ENCODE peak calls at places on chromosomes 1 and 21, in six cellular contexts. I is spleen, S is GM12891, H is sigmoid colon, V is breast epithelium, C is K562. P is an unnamed sample.

GRCh38 chr1:70458120-70458519 is 47.1 kb downstream of the CTH start:
- DNase-seq in I (no peak), C (no peak), V (no peak), S (no peak), H (no peak), P (no peak)

GRCh38 chr1:82778612-82779011 is 977.9 kb downstream of the ADGRL2 start:
- DNase-seq in C (no peak), V (no peak), S (no peak), I (no peak), H (no peak), P (no peak)

GRCh38 chr1:244012232-244012631 is 38.9 kb upstream of the ZBTB18 start:
- DNase-seq in H (no peak), S (no peak), I (no peak), C (no peak), V (no peak), P (no peak)

GRCh38 chr1:22755641-22756040 is 45.0 kb downstream of the EPHB2 start:
- DNase-seq in H (no peak), C (no peak), V (no peak), S (no peak), I (no peak), P (no peak)

GRCh38 chr1:156502749-156503671 is 2.4 kb upstream of the MEF2D start:
- DNase-seq in S (no peak), H (peak), C (no peak), I (peak), V (no peak), P (no peak)

GRCh38 chr1:233654667-233655432 is 40.9 kb downstream of the KCNK1 start:
- DNase-seq in H (no peak), I (no peak), C (no peak), S (no peak), V (no peak), P (no peak)

GRCh38 chr1:46084553-46085448 is 47.6 kb downstream of the PIK3R3 start:
- DNase-seq in S (no peak), V (no peak), C (no peak), I (no peak), H (no peak), P (no peak)

GRCh38 chr1:180542113-180542512 is 16.7 kb upstream of the OVAAL start:
- DNase-seq in S (no peak), C (no peak), V (no peak), H (no peak), I (no peak), P (no peak)

GRCh38 chr1:156198831-156199349 is 5.0 kb downstream of the SLC25A44 start:
- DNase-seq in C (no peak), V (no peak), I (no peak), H (no peak), S (no peak), P (no peak)

GRCh38 chr21:34510148-34511142 is 1.6 kb downstream of the KCNE1 start:
- DNase-seq in S (peak), H (peak), C (peak), V (peak), I (peak), P (peak)

GRCh38 chr1:155117610-155118009 is 10.1 kb upstream of the EFNA1 start:
- DNase-seq in I (no peak), V (no peak), C (peak), S (no peak), H (no peak), P (no peak)

GRCh38 chr1:239237912-239238311 is 148.5 kb upstream of the CHRM3 start:
- DNase-seq in I (no peak), S (no peak), H (no peak), C (no peak), V (no peak), P (no peak)

GRCh38 chr1:204065174-204065985 is 7.5 kb upstream of the SOX13 start:
- DNase-seq in S (no peak), H (peak), V (no peak), C (no peak), I (no peak), P (no peak)

GRCh38 chr1:55284856-55285255 is 69.7 kb upstream of the USP24 start:
- DNase-seq in H (peak), I (no peak), V (no peak), S (no peak), C (peak), P (no peak)

GRCh38 chr1:232377494-232377770 is 252.5 kb downstream of the SIPA1L2 start:
- DNase-seq in H (peak), V (no peak), I (no peak), S (no peak), C (no peak), P (no peak)

GRCh38 chr1:174769961-174770549 is 229.7 kb upstream of the CACYBP start:
- DNase-seq in H (no peak), I (no peak), S (no peak), C (peak), V (no peak), P (no peak)

GRCh38 chr1:2799811-2800663 is 1.5 kb downstream of the TTC34 start:
- DNase-seq in I (peak), C (no peak), S (no peak), H (peak), V (no peak), P (no peak)

GRCh38 chr1:201692307-201693018 is 136.5 kb upstream of the IPO9 start:
- DNase-seq in S (no peak), C (no peak), V (no peak), I (no peak), H (no peak), P (no peak)

GRCh38 chr21:36079671-36080070 is 9.8 kb downstream of the CBR1 start:
- DNase-seq in C (peak), S (no peak), V (no peak), H (no peak), I (no peak), P (no peak)

GRCh38 chr1:28507646-28508434 is 2.0 kb downstream of the RCC1 start:
- DNase-seq in S (no peak), C (no peak), I (no peak), H (no peak), V (no peak), P (no peak)

GRCh38 chr1:28507247-28507645 is 1.4 kb downstream of the RCC1 start:
- DNase-seq in I (no peak), H (no peak), S (no peak), C (no peak), V (no peak), P (no peak)

GRCh38 chr1:28506907-28507246 is 1.0 kb downstream of the RCC1 start:
- DNase-seq in S (no peak), C (no peak), V (no peak), I (no peak), H (no peak), P (no peak)

GRCh38 chr1:28509705-28510349 is 4.0 kb downstream of the RCC1 start:
- DNase-seq in C (no peak), S (no peak), H (no peak), I (no peak), V (no peak), P (no peak)

DNA sequence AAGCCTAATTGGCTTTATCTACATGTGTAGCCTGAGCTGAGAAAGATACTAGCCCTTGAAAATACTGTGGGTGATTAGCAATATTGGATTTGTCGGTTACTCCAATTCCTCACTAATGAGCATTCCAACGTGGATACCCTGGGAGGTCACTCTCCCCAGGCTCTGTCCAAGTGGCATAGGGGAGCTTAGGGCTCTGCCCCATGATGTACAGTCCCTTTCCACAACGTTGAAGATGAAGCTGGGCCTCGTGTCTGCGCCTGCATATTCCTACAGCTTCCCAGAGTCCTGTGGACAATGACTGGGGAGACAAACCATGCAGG is 2.6 kb downstream of the RCC1 start:
- DNase-seq in H (no peak), I (no peak), C (no peak), V (no peak), S (no peak), P (no peak)
- TF ChIP-seq POLR2AphosphoS5 in H (no peak), I (peak), C (peak), V (no peak), S (peak), P (peak)

GRCh38 chr1:248811514-248812490 is 13.9 kb downstream of the SH3BP5L start:
- DNase-seq in V (no peak), C (peak), H (no peak), I (peak), S (no peak), P (no peak)
- TF ChIP-seq POLR2AphosphoS5 in V (no peak), C (no peak), H (no peak), I (peak), S (no peak), P (no peak)

GRCh38 chr1:25167269-25168192 is 64.8 kb downstream of the SYF2 start:
- DNase-seq in S (no peak), I (no peak), C (no peak), V (no peak), H (no peak), P (no peak)
- TF ChIP-seq POLR2AphosphoS5 in S (no peak), I (no peak), C (no peak), V (no peak), H (no peak), P (no peak)

GRCh38 chr21:32554832-32555436 is 30.4 kb downstream of the TCP10L start:
- DNase-seq in S (no peak), V (no peak), H (no peak), C (no peak), I (no peak), P (no peak)
- TF ChIP-seq POLR2AphosphoS5 in S (no peak), V (no peak), H (no peak), C (no peak), I (no peak), P (no peak)

GRCh38 chr21:41985662-41986416 is 24.3 kb downstream of the ZBTB21 start:
- DNase-seq in H (no peak), C (no peak), I (no peak), S (no peak), V (no peak), P (no peak)
- TF ChIP-seq POLR2AphosphoS5 in H (no peak), C (no peak), I (no peak), S (no peak), V (no peak), P (no peak)

DNA sequence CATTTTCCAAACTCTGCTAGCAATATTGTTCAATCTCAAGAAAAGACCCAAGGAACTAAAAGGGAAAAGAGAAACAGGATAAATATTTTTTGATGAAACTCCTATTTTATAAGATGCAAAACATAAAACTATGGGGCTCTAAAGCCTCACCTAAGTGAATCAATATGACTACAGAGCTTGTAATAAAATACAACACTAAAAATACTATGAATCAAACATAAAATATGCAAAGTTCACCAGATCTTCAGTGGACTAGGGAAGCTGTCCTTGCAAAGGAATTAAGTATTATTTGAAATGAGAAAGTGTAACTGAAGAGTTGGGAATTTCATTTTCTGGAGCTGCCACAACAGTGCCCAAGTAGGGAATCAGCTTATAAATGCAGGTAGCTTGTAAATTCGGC is 124.5 kb downstream of the CRB1 start:
- DNase-seq in C (no peak), I (no peak), V (no peak), S (no peak), H (no peak), P (no peak)
- TF ChIP-seq POLR2AphosphoS5 in C (no peak), I (no peak), V (no peak), S (no peak), H (no peak), P (no peak)

GRCh38 chr1:231353086-231353485 is 15.0 kb downstream of the SPRTN start:
- DNase-seq in H (no peak), V (no peak), C (no peak), S (no peak), I (no peak), P (no peak)

GRCh38 chr1:231355171-231355570 is 17.1 kb downstream of the SPRTN start:
- DNase-seq in V (no peak), I (no peak), C (no peak), H (no peak), S (no peak), P (no peak)

GRCh38 chr1:231348442-231348841 is 10.3 kb downstream of the SPRTN start:
- DNase-seq in I (no peak), C (no peak), V (no peak), H (no peak), S (no peak), P (no peak)

GRCh38 chr1:231354330-231355020 is 16.4 kb downstream of the SPRTN start:
- DNase-seq in S (no peak), I (no peak), V (no peak), H (no peak), C (peak), P (no peak)

DNA sequence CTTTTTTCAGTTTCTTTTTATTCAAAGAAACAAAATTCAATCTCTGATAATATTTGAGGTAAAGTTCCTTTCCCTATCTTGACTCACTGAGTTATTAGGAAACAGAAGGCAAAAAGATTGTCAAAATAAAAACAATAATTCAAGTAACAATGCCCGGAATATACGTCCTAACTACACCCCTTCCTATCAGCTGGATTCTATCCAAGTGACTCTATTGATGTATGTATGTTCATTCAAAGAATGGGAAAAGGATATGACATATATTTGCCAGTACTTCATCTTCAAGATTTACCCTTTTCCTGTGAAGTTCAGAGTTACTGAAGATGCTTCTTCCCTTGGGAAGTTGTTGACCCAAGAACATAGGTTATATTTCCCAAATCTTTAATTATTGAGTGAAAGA is 13.7 kb downstream of the SPRTN start:
- DNase-seq in H (no peak), V (no peak), C (no peak), I (no peak), S (no peak), P (no peak)
- TF ChIP-seq POLR2AphosphoS5 in H (no peak), V (no peak), C (no peak), I (no peak), S (no peak), P (no peak)

DNA sequence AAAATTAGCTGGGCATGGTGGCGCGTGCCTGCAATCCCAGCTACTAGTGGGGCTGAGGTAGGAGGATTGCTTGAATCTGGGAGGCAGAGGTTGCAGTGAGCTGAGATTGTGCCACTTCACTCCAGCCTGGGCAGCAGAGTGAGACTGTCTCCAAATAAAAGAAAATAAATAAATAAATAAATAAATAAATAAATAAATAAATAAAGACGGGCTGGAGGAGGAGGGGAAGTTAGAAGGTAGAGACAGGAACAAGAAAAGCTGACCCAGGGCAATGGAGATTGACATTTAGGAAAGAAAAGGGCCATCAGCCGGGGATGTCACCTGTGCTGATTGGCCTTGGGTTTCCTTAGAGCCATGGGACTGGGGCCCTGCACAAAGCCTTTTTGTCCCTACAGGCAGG is 153.7 kb upstream of the IGSF21 start:
- DNase-seq in V (no peak), S (no peak), H (no peak), C (no peak), I (no peak), P (no peak)
- TF ChIP-seq POLR2AphosphoS5 in V (no peak), S (no peak), H (no peak), C (no peak), I (no peak), P (no peak)

P was measured in GM12892.